ENCODE peak calls at places on chromosomes 12 and 14, in five cellular contexts. One of them, this sample, is unnamed. For H3K4me1, the result is how much of the 10 kb centered on the place peaks cover.

GRCh38 chr12:13197526-13198141 is 1.1 kb downstream of the EMP1 start:
- DNase-seq in stomach: no peak
- DNase-seq in transverse colon: no peak
- DNase-seq in sigmoid colon: peak
- DNase-seq in SK-N-SH: no peak
- DNase-seq in this sample: no peak

GRCh38 chr12:7935773-7936581 is at the start of gene SLC2A3:
- DNase-seq in stomach: peak
- DNase-seq in transverse colon: peak
- DNase-seq in sigmoid colon: peak
- DNase-seq in SK-N-SH: peak
- DNase-seq in this sample: peak

GRCh38 chr12:6538420-6539275 is 4.3 kb downstream of the GAPDH start:
- DNase-seq in stomach: no peak
- DNase-seq in transverse colon: no peak
- DNase-seq in sigmoid colon: peak
- DNase-seq in SK-N-SH: peak
- DNase-seq in this sample: no peak

GRCh38 chr12:131002271-131002670 is 48.6 kb downstream of the ADGRD1 start:
- DNase-seq in stomach: no peak
- DNase-seq in transverse colon: no peak
- DNase-seq in sigmoid colon: no peak
- DNase-seq in SK-N-SH: no peak
- DNase-seq in this sample: no peak

GRCh38 chr12:107760207-107760816 is 625 bp downstream of the PRDM4 start:
- DNase-seq in stomach: no peak
- DNase-seq in transverse colon: peak
- DNase-seq in sigmoid colon: peak
- DNase-seq in SK-N-SH: peak
- DNase-seq in this sample: no peak

GRCh38 chr12:45415393-45415817 is 199.5 kb downstream of the ANO6 start:
- DNase-seq in stomach: no peak
- DNase-seq in transverse colon: no peak
- DNase-seq in sigmoid colon: peak
- DNase-seq in SK-N-SH: no peak
- DNase-seq in this sample: no peak

GRCh38 chr12:72523754-72524153 is 251.6 kb downstream of the TRHDE start:
- DNase-seq in stomach: no peak
- DNase-seq in transverse colon: no peak
- DNase-seq in sigmoid colon: no peak
- DNase-seq in SK-N-SH: peak
- DNase-seq in this sample: no peak

GRCh38 chr12:131613678-131614077 is 97.2 kb upstream of the SFSWAP start:
- DNase-seq in stomach: no peak
- DNase-seq in transverse colon: peak
- DNase-seq in sigmoid colon: no peak
- DNase-seq in SK-N-SH: no peak
- DNase-seq in this sample: no peak

GRCh38 chr12:5927732-5928516 is 17.1 kb downstream of the ANO2 start:
- DNase-seq in stomach: no peak
- DNase-seq in transverse colon: no peak
- DNase-seq in sigmoid colon: no peak
- DNase-seq in SK-N-SH: no peak
- DNase-seq in this sample: no peak

GRCh38 chr12:69024413-69024812 is 91.4 kb upstream of the CPM start:
- DNase-seq in stomach: peak
- DNase-seq in transverse colon: peak
- DNase-seq in sigmoid colon: no peak
- DNase-seq in SK-N-SH: no peak
- DNase-seq in this sample: no peak

GRCh38 chr14:91352101-91352500 is 65.5 kb downstream of the CCDC88C start:
- DNase-seq in stomach: peak
- DNase-seq in transverse colon: no peak
- DNase-seq in sigmoid colon: peak
- DNase-seq in SK-N-SH: no peak
- DNase-seq in this sample: no peak

GRCh38 chr12:47079365-47079893 is at the start of gene PCED1B:
- DNase-seq in stomach: peak
- DNase-seq in transverse colon: peak
- DNase-seq in sigmoid colon: peak
- DNase-seq in SK-N-SH: peak
- DNase-seq in this sample: no peak

GRCh38 chr12:80099259-80099658 is at the start of gene OTOGL:
- DNase-seq in stomach: no peak
- DNase-seq in transverse colon: no peak
- DNase-seq in sigmoid colon: no peak
- DNase-seq in SK-N-SH: no peak
- DNase-seq in this sample: no peak

GRCh38 chr14:88044129-88044727 is 39.3 kb downstream of the GPR65 start:
- DNase-seq in stomach: no peak
- DNase-seq in transverse colon: no peak
- DNase-seq in sigmoid colon: no peak
- DNase-seq in SK-N-SH: no peak
- DNase-seq in this sample: no peak

GRCh38 chr12:109863961-109864712 is 16.2 kb downstream of the GLTP start:
- DNase-seq in stomach: peak
- DNase-seq in transverse colon: peak
- DNase-seq in sigmoid colon: no peak
- DNase-seq in SK-N-SH: no peak
- DNase-seq in this sample: no peak

GRCh38 chr12:30525171-30525570 is 170.5 kb downstream of the IPO8 start:
- DNase-seq in stomach: no peak
- DNase-seq in transverse colon: no peak
- DNase-seq in sigmoid colon: no peak
- DNase-seq in SK-N-SH: no peak
- DNase-seq in this sample: no peak

GRCh38 chr14:88296343-88296742 is 26.7 kb downstream of the KCNK10 start:
- DNase-seq in stomach: no peak
- DNase-seq in transverse colon: no peak
- DNase-seq in sigmoid colon: no peak
- DNase-seq in SK-N-SH: no peak
- DNase-seq in this sample: no peak

GRCh38 chr12:14950982-14951746 is 10.2 kb downstream of the ARHGDIB start:
- DNase-seq in stomach: no peak
- DNase-seq in transverse colon: peak
- DNase-seq in sigmoid colon: no peak
- DNase-seq in SK-N-SH: no peak
- DNase-seq in this sample: no peak

GRCh38 chr12:14950421-14950820 is 11.0 kb downstream of the ARHGDIB start:
- DNase-seq in stomach: no peak
- DNase-seq in transverse colon: no peak
- DNase-seq in sigmoid colon: no peak
- DNase-seq in SK-N-SH: no peak
- DNase-seq in this sample: no peak

GRCh38 chr12:14949631-14950030 is 11.3 kb upstream of the ERP27 start:
- DNase-seq in stomach: no peak
- DNase-seq in transverse colon: no peak
- DNase-seq in sigmoid colon: no peak
- DNase-seq in SK-N-SH: no peak
- DNase-seq in this sample: no peak

GRCh38 chr12:14946856-14947255 is 8.5 kb upstream of the ERP27 start:
- DNase-seq in stomach: no peak
- DNase-seq in transverse colon: no peak
- DNase-seq in sigmoid colon: no peak
- DNase-seq in SK-N-SH: no peak
- DNase-seq in this sample: no peak

GRCh38 chr12:14948672-14949071 is 10.3 kb upstream of the ERP27 start:
- DNase-seq in stomach: no peak
- DNase-seq in transverse colon: peak
- DNase-seq in sigmoid colon: no peak
- DNase-seq in SK-N-SH: no peak
- DNase-seq in this sample: no peak
- TF ChIP-seq POLR2AphosphoS5 in stomach: peak
- TF ChIP-seq POLR2AphosphoS5 in transverse colon: no peak
- TF ChIP-seq POLR2AphosphoS5 in sigmoid colon: peak
- TF ChIP-seq POLR2AphosphoS5 in SK-N-SH: no peak
- TF ChIP-seq POLR2AphosphoS5 in this sample: no peak

DNA sequence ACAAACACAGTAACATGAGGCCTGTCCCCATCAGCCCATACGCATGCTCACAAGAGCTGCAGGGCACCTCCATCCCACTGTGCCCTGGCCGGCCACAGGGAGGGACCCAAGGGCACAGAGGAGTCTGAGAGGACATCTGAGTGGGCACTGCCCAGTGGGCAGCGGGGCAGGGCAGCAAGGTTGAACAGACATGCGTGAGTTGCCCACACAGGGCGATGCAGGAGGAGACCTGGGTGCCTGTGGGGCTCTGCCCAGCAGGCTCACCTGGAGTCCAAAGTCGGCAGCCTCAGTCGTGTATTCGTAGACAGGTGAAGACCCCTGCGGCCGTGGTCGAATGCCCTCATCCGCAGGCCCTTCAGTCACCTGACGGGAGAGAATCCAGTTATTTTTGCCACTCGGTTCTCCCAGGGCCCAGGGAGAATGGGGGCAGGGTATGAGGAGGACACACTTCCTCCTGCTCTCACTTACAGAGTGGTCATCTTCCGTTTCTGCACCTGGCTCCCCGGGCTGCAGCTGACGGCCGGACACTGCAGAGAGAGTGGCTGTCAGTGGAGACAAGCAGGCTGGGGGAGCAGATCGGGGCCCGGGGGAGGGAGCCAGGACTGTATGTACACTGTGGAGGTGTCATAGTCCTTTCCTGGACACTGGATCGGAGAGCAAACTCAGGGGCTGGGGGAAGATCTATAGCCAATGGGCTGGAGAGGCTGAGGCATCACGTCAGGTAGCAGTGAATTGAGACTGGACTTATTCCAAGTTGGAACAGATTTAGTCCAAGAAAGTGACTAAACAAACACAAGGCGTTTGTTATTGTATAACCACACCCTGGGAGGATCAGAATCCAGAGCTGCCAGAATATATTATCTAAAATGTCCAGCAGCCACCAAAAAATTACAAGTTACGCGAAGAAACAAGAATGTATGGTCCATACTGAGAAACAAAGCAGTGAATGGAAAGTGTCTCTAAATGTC is 20.7 kb downstream of the AHNAK2 start:
- DNase-seq in stomach: no peak
- DNase-seq in transverse colon: no peak
- DNase-seq in sigmoid colon: no peak
- DNase-seq in SK-N-SH: no peak
- DNase-seq in this sample: no peak
- TF ChIP-seq EP300 in stomach: no peak
- TF ChIP-seq EP300 in transverse colon: no peak
- TF ChIP-seq EP300 in sigmoid colon: no peak
- TF ChIP-seq EP300 in SK-N-SH: no peak
- TF ChIP-seq EP300 in this sample: no peak

DNA sequence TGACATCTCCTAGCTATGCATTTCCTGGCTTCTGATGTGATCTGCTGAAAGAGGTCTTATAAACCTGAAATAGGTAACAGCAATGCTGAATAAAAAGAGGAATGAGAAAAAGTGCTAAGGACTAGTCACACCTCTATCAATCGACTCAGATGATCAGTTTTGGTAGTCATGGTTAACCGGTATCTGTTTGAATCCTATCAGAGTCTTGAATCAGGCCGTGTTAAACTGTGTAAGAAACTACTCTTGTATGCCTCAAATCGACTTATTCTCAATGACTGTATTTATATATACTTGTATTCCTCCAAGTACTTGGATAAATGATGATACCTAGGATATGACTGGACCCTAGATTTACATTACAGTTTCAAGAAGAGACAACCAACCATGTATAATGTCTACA is 10.8 kb upstream of the ISM2 start:
- DNase-seq in stomach: no peak
- DNase-seq in transverse colon: no peak
- DNase-seq in sigmoid colon: no peak
- DNase-seq in SK-N-SH: no peak
- DNase-seq in this sample: no peak
- H3K4me1 ChIP-seq in stomach: under half
- H3K4me1 ChIP-seq in transverse colon: under half
- H3K4me1 ChIP-seq in sigmoid colon: under half
- H3K4me1 ChIP-seq in SK-N-SH: under half
- H3K4me1 ChIP-seq in this sample: under half

GRCh38 chr12:96195845-96196451 is 1.8 kb downstream of the ELK3 start:
- DNase-seq in stomach: no peak
- DNase-seq in transverse colon: peak
- DNase-seq in sigmoid colon: no peak
- DNase-seq in SK-N-SH: peak
- DNase-seq in this sample: no peak
- TF ChIP-seq POLR2AphosphoS5 in stomach: no peak
- TF ChIP-seq POLR2AphosphoS5 in transverse colon: no peak
- TF ChIP-seq POLR2AphosphoS5 in sigmoid colon: no peak
- TF ChIP-seq POLR2AphosphoS5 in SK-N-SH: peak
- TF ChIP-seq POLR2AphosphoS5 in this sample: no peak

GRCh38 chr12:122835693-122836026 is 403 bp downstream of the HIP1R start:
- DNase-seq in stomach: no peak
- DNase-seq in transverse colon: peak
- DNase-seq in sigmoid colon: no peak
- DNase-seq in SK-N-SH: peak
- DNase-seq in this sample: peak

GRCh38 chr12:122834921-122835692 is at the start of gene HIP1R:
- DNase-seq in stomach: peak
- DNase-seq in transverse colon: peak
- DNase-seq in sigmoid colon: peak
- DNase-seq in SK-N-SH: peak
- DNase-seq in this sample: no peak

GRCh38 chr12:122836027-122836921 is 1.0 kb downstream of the HIP1R start:
- DNase-seq in stomach: peak
- DNase-seq in transverse colon: peak
- DNase-seq in sigmoid colon: peak
- DNase-seq in SK-N-SH: peak
- DNase-seq in this sample: no peak

GRCh38 chr12:122837306-122838265 is 2.3 kb downstream of the HIP1R start:
- DNase-seq in stomach: peak
- DNase-seq in transverse colon: peak
- DNase-seq in sigmoid colon: no peak
- DNase-seq in SK-N-SH: no peak
- DNase-seq in this sample: no peak

GRCh38 chr12:122834229-122834920 is 882 bp upstream of the HIP1R start:
- DNase-seq in stomach: peak
- DNase-seq in transverse colon: peak
- DNase-seq in sigmoid colon: no peak
- DNase-seq in SK-N-SH: peak
- DNase-seq in this sample: no peak
- TF ChIP-seq EP300 in stomach: no peak
- TF ChIP-seq EP300 in transverse colon: no peak
- TF ChIP-seq EP300 in sigmoid colon: no peak
- TF ChIP-seq EP300 in SK-N-SH: no peak
- TF ChIP-seq EP300 in this sample: no peak